ENCODE peak calls at places on chromosome 11, in seven cellular contexts. Y is sigmoid colon, J is K562, E is transverse colon, W is stomach, P is HepG2, Q is HCT116. K is an unnamed sample.

GRCh38 chr11:65536412-65537295 is 11.8 kb downstream of the SCYL1 start:
- DNase-seq in Y (peak; percentile 67), J (no peak), E (no peak), W (no peak), P (no peak), Q (no peak), K (no peak)

GRCh38 chr11:117072517-117073218 is 25.6 kb downstream of the SIK3 start:
- DNase-seq in Y (no peak), J (peak; percentile 68), E (no peak), W (no peak), P (peak; percentile 93), Q (peak; percentile 91), K (no peak)

GRCh38 chr11:76523147-76523546 is 78.3 kb downstream of the EMSY start:
- DNase-seq in Y (no peak), J (no peak), E (no peak), W (no peak), P (peak; percentile 47), Q (no peak), K (no peak)

GRCh38 chr11:13928566-13929251 is 33.8 kb upstream of the SPON1 start:
- DNase-seq in Y (no peak), J (peak; percentile 73), E (no peak), W (no peak), P (no peak), Q (no peak), K (no peak)

GRCh38 chr11:116563028-116563712 is 209.6 kb downstream of the BUD13 start:
- DNase-seq in Y (no peak), J (peak; percentile 8), E (no peak), W (no peak), P (peak; percentile 82), Q (no peak), K (peak; percentile 58)

GRCh38 chr11:36469881-36470802 is 39.9 kb downstream of the TRAF6 start:
- DNase-seq in Y (no peak), J (no peak), E (no peak), W (no peak), P (no peak), Q (no peak), K (no peak)

GRCh38 chr11:44623321-44623715 is 57.9 kb downstream of the CD82 start:
- DNase-seq in Y (peak; percentile 55), J (no peak), E (peak; percentile 4), W (peak; percentile 20), P (no peak), Q (no peak), K (no peak)

GRCh38 chr11:14914536-14914935 is 22.5 kb upstream of the CYP2R1 start:
- DNase-seq in Y (no peak), J (no peak), E (no peak), W (no peak), P (no peak), Q (no peak), K (no peak)

GRCh38 chr11:113841691-113842090 is 33.7 kb downstream of the USP28 start:
- DNase-seq in Y (no peak), J (no peak), E (no peak), W (no peak), P (no peak), Q (no peak), K (no peak)

DNA sequence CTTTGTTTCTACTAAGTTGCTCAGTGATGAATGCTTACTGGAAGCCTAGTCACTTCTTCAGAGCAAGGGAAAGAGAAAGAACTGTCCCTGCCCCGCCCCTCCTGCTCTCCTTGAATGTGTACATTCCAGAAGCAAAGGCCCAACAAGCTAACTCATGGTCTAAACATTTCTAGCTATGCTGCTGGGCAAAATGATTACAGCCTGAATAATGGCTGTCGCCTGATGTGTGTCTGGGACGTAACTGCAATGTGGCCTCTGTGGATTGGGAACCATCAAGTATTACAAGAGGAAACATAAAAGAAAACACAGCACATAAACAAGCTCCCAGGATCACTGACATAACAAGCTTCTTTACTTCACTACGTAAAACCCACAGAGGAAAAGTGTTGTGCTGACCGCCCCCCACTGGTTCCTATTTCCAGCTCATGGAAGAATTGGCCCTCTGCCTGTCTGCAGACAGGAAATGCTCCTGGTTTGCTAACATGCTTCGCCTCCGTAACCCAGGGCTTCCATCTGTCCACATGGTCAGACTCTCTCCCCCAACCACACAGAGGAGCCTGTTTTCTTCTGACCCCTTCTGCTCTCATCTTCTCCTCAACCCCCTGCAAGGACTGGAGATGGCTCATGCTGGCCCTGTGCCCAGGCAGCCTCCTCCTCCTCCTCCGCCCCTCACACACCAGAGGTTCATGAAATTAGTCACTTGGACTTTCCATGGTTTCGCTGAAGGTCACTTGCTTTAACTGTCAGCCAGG is 187.2 kb downstream of the MAML2 start:
- DNase-seq in Y (peak; percentile 91), J (peak; percentile 87), E (peak; percentile 61), W (peak; percentile 34), P (peak; percentile 64), Q (peak; percentile 27), K (peak; percentile 52)
- TF ChIP-seq POLR2AphosphoS5 in Y (peak; percentile 25), J (peak; percentile 15), E (no peak), W (no peak), P (no peak), Q (no peak), K (peak; percentile 52)

GRCh38 chr11:123480290-123480815 is 50.3 kb downstream of the GRAMD1B start:
- DNase-seq in Y (no peak), J (no peak), E (no peak), W (no peak), P (no peak), Q (no peak), K (no peak)
- H3K27ac ChIP-seq in Y (no peak overlapping the region), J (no peak overlapping the region), E (no peak overlapping the region), W (no peak overlapping the region), P (no peak overlapping the region), Q (no peak overlapping the region), K (no peak overlapping the region)

GRCh38 chr11:94543695-94544581 is at the start of gene FUT4:
- DNase-seq in Y (peak; percentile 93), J (peak; percentile 88), E (peak; percentile 95), W (peak; percentile 94), P (peak; percentile 24), Q (peak; percentile 82), K (peak; percentile 97)
- TF ChIP-seq POLR2A in Y (peak; percentile 48), J (peak; percentile 91), E (peak; percentile 89), W (peak; percentile 49), P (no peak), Q (peak; percentile 52), K (peak; percentile 53)

GRCh38 chr11:78946945-78947914 is 372.6 kb upstream of the NARS2 start:
- DNase-seq in Y (peak; percentile 76), J (no peak), E (peak; percentile 9), W (no peak), P (peak; percentile 3), Q (no peak), K (no peak)
- TF ChIP-seq POLR2AphosphoS5 in Y (peak; percentile 88), J (no peak), E (peak; percentile 30), W (no peak), P (no peak), Q (no peak), K (no peak)

GRCh38 chr11:69422645-69423044 is 58.8 kb upstream of the LINC01488 start:
- DNase-seq in Y (no peak), J (no peak), E (no peak), W (no peak), P (no peak), Q (no peak), K (no peak)
- H3K27ac ChIP-seq in Y (no peak overlapping the region), J (no peak overlapping the region), E (no peak overlapping the region), W (no peak overlapping the region), P (no peak overlapping the region), Q (no peak overlapping the region), K (no peak overlapping the region)

DNA sequence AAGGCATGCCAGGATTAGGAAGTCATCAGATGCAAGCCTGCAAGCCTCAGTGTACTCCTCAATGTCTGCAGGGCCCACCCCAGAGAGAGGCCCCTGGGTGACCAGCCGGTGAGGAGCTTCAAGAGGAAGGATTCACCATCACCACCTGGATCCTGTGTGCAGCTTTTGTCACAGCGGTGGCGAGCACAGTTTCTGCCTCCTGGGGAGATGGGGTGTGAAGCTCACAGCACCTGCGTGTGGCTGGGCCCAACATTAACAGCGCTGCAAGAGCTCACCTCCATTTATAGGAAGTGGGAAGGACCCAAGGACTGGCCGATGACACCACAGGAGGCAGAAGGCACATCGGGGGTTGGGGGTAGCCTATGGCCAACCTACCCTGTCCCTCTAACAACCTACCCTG is 235.3 kb downstream of the CTTN start:
- DNase-seq in Y (no peak), J (no peak), E (no peak), W (no peak), P (no peak), Q (no peak), K (no peak)
- TF ChIP-seq POLR2A in Y (no peak), J (no peak), E (no peak), W (no peak), P (no peak), Q (no peak), K (no peak)

GRCh38 chr11:59197990-59198389 is 14.7 kb downstream of the MPEG1 start:
- DNase-seq in Y (peak; percentile 80), J (no peak), E (no peak), W (peak; percentile 83), P (no peak), Q (no peak), K (peak; percentile 89)

GRCh38 chr11:59196777-59197176 is 15.9 kb downstream of the MPEG1 start:
- DNase-seq in Y (no peak), J (no peak), E (no peak), W (no peak), P (no peak), Q (no peak), K (no peak)

GRCh38 chr11:59200421-59200746 is 12.3 kb downstream of the MPEG1 start:
- DNase-seq in Y (no peak), J (no peak), E (no peak), W (no peak), P (no peak), Q (no peak), K (no peak)

GRCh38 chr11:59201376-59201775 is 11.4 kb downstream of the MPEG1 start:
- DNase-seq in Y (no peak), J (peak; percentile 48), E (no peak), W (no peak), P (peak; percentile 21), Q (no peak), K (no peak)

GRCh38 chr11:59199546-59200420 is 12.9 kb downstream of the MPEG1 start:
- DNase-seq in Y (no peak), J (no peak), E (no peak), W (no peak), P (no peak), Q (no peak), K (no peak)
- TF ChIP-seq POLR2AphosphoS5 in Y (no peak), J (no peak), E (no peak), W (no peak), P (no peak), Q (no peak), K (no peak)

GRCh38 chr11:6574816-6575715 is 28.4 kb downstream of the RRP8 start:
- DNase-seq in Y (no peak), J (no peak), E (no peak), W (no peak), P (no peak), Q (no peak), K (no peak)
- H3K27ac ChIP-seq in Y (peak overlapping the region; percentile 76), J (no peak overlapping the region), E (no peak overlapping the region), W (no peak overlapping the region), P (no peak overlapping the region), Q (no peak overlapping the region), K (no peak overlapping the region)

K was measured in upper lobe of left lung.